ENCODE peak calls at places on chromosomes 5 and 9, in eight cellular contexts. P is neuronal stem cell, K is suprapubic skin, V is AG09309, F is lower lobe of right lung, X is transverse colon, J is right lobe of liver, T is IMR-90. W is an unnamed sample.

GRCh38 chr9:114396558-114397218 is 8.9 kb upstream of the AKNA start:
- DNase-seq in P (no peak), K (peak), V (peak), F (no peak), X (no peak), J (no peak), T (peak), W (peak)

GRCh38 chr9:131787838-131788237 is 48.0 kb upstream of the RAPGEF1 start:
- DNase-seq in P (no peak), K (no peak), V (no peak), F (no peak), X (no peak), J (no peak), T (no peak), W (no peak)

GRCh38 chr5:91727452-91727851 is 344.3 kb upstream of the ARRDC3 start:
- DNase-seq in P (no peak), K (no peak), V (no peak), F (no peak), X (no peak), J (no peak), T (no peak), W (no peak)

GRCh38 chr5:135046661-135047346 is 12.8 kb upstream of the PITX1 start:
- DNase-seq in P (no peak), K (no peak), V (no peak), F (peak), X (no peak), J (no peak), T (no peak), W (no peak)

GRCh38 chr5:91125916-91126315 is 257.2 kb downstream of the ARRDC3 start:
- DNase-seq in P (no peak), K (no peak), V (no peak), F (no peak), X (no peak), J (no peak), T (no peak), W (no peak)

GRCh38 chr9:31799953-31800609 is 584.4 kb upstream of the ACO1 start:
- DNase-seq in P (peak), K (no peak), V (no peak), F (no peak), X (no peak), J (no peak), T (no peak), W (peak)

GRCh38 chr9:130858734-130859705 is 24.0 kb downstream of the ABL1 start:
- DNase-seq in P (no peak), K (peak), V (no peak), F (no peak), X (no peak), J (no peak), T (no peak), W (no peak)

GRCh38 chr5:151005187-151005974 is 15.0 kb upstream of the GPX3 start:
- DNase-seq in P (no peak), K (no peak), V (no peak), F (no peak), X (peak), J (no peak), T (no peak), W (no peak)

GRCh38 chr5:98163796-98164493 is 609.5 kb upstream of the RGMB start:
- DNase-seq in P (no peak), K (no peak), V (no peak), F (no peak), X (no peak), J (no peak), T (no peak), W (no peak)

GRCh38 chr9:133117271-133118178 is 3.5 kb downstream of the RALGDS start:
- DNase-seq in P (no peak), K (peak), V (no peak), F (peak), X (no peak), J (peak), T (no peak), W (no peak)

GRCh38 chr9:6219040-6219439 is 3.4 kb downstream of the IL33 start:
- DNase-seq in P (no peak), K (no peak), V (no peak), F (no peak), X (no peak), J (no peak), T (no peak), W (no peak)

GRCh38 chr5:158354958-158355357 is 496.0 kb upstream of the CLINT1 start:
- DNase-seq in P (no peak), K (no peak), V (no peak), F (no peak), X (no peak), J (no peak), T (no peak), W (no peak)

GRCh38 chr5:532521-533242 is 8.4 kb upstream of the SLC9A3 start:
- DNase-seq in P (no peak), K (no peak), V (no peak), F (peak), X (no peak), J (no peak), T (no peak), W (no peak)

GRCh38 chr5:56527174-56527573 is 288.2 kb upstream of the MAP3K1 start:
- DNase-seq in P (no peak), K (no peak), V (no peak), F (no peak), X (no peak), J (no peak), T (no peak), W (no peak)

GRCh38 chr9:68913054-68913453 is 100.9 kb downstream of the PRKACG start:
- DNase-seq in P (no peak), K (no peak), V (no peak), F (no peak), X (no peak), J (no peak), T (no peak), W (no peak)

GRCh38 chr9:35643046-35643445 is 7.7 kb downstream of the SIT1 start:
- DNase-seq in P (no peak), K (peak), V (no peak), F (no peak), X (no peak), J (no peak), T (no peak), W (no peak)

GRCh38 chr9:26811106-26811505 is 81.5 kb downstream of the CAAP1 start:
- DNase-seq in P (no peak), K (no peak), V (no peak), F (no peak), X (no peak), J (no peak), T (no peak), W (no peak)

GRCh38 chr5:79853003-79853402 is 138.1 kb downstream of the MTX3 start:
- DNase-seq in P (no peak), K (no peak), V (no peak), F (no peak), X (no peak), J (no peak), T (no peak), W (no peak)

GRCh38 chr5:170273968-170274710 is 23.4 kb downstream of the LCP2 start:
- DNase-seq in P (no peak), K (no peak), V (no peak), F (no peak), X (no peak), J (no peak), T (no peak), W (no peak)

DNA sequence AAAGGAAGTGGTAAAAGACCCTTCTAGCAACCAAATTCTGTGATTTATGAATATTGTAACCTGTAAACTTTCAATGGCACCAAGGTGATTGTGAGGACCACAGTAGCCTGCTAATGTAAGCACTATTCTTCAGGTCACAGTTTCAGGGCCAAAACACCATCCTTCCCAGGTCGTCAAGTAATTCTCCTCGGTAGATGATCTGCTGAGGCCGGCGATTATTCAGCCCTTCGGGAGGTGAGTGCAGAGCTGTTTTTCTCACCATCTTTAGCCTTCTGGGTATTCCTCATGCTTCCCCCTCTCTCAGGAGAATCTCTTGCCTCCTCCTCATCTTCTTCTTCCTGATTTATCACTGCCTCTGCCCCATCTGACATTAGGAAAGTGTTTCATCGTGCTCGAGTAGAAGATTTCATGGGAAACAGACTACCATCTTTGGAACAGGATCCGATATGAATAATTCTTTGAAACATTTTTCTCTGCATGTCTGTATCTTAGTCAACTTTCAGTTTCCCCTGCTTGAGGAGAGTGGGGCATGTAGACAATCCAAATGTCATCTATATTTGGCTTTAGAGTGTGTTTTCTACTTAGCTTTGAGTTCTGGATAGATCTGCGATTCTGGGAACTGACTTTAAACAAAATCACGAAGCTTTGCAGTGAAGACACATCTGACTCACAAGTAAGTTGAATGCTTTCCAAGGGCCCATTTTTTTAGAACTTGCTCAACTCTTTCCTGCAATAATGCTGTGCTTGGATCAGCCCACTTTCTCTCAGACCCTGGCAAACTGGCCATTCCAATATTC is 173.9 kb downstream of the AOPEP start:
- DNase-seq in P (no peak), K (no peak), V (peak), F (no peak), X (no peak), J (no peak), T (peak), W (peak)
- H3K4me3 ChIP-seq in P (no peak), K (peak), V (no peak), F (no peak), X (no peak), J (no peak), T (peak), W (peak)

DNA sequence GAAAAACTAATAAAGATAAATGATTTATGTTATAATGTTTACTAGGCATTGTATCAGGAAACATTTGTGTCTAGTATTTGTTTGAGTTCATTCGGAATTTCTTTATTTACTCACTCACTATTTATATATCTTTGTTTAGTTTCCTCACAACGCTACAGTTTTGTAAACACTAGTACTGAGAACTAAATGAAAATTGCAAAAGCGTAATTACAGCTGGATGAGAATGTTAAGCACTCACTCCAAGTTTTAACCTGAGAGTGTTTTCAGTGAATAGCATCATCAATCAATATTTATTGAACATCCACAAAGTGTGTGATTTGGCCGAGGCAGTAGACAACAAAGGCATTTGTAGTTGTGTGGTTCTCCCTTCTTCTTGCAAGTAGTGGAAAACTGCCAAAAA is 969.6 kb upstream of the DMAC1 start:
- DNase-seq in P (no peak), K (no peak), V (no peak), F (no peak), X (no peak), J (no peak), T (no peak), W (no peak)
- H3K4me3 ChIP-seq in P (no peak), K (no peak), V (no peak), F (no peak), X (no peak), J (no peak), T (no peak), W (no peak)

GRCh38 chr5:25570067-25570583 is 925.3 kb upstream of the CDH10 start:
- DNase-seq in P (no peak), K (no peak), V (no peak), F (no peak), X (no peak), J (no peak), T (no peak), W (no peak)

GRCh38 chr5:25573691-25574090 is 928.9 kb upstream of the CDH10 start:
- DNase-seq in P (no peak), K (no peak), V (no peak), F (no peak), X (no peak), J (no peak), T (no peak), W (no peak)

GRCh38 chr5:25567881-25568280 is 923.1 kb upstream of the CDH10 start:
- DNase-seq in P (no peak), K (no peak), V (no peak), F (no peak), X (no peak), J (no peak), T (no peak), W (no peak)

GRCh38 chr5:25568294-25568693 is 923.5 kb upstream of the CDH10 start:
- DNase-seq in P (no peak), K (no peak), V (no peak), F (no peak), X (no peak), J (no peak), T (no peak), W (no peak)

DNA sequence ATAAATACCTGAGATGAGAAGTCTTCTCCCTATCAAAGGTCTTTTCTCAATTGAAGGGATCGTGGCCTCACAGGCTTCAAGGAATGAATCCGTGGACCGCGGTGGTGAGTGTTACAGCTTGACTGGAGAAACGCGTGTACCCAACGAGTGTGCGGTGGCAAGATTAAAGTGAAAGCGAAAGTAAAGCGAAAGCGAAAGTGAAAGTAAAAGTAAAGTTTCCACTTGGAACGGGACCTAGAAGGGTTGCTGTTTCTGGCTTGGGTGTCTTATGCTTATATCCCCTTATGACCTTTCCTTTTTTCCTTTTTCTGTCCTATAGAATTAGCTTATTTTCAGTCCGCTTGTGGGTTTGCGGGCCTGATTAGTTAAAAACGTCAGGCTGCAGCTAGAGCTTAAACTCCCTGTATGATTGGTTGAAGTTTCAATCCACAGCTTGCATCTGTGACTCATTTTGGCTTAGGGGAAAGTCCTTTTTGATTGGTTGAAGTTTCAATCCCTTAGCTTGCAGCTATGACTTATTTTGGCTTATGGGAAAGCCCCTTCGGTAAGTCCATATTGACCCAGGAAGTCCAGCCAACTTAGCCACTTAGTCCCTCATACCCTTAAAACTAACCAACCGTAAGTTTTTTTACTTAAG is 924.3 kb upstream of the CDH10 start:
- DNase-seq in P (no peak), K (no peak), V (no peak), F (no peak), X (no peak), J (no peak), T (no peak), W (no peak)
- H3K4me3 ChIP-seq in P (no peak), K (no peak), V (no peak), F (no peak), X (no peak), J (no peak), T (no peak), W (no peak)

DNA sequence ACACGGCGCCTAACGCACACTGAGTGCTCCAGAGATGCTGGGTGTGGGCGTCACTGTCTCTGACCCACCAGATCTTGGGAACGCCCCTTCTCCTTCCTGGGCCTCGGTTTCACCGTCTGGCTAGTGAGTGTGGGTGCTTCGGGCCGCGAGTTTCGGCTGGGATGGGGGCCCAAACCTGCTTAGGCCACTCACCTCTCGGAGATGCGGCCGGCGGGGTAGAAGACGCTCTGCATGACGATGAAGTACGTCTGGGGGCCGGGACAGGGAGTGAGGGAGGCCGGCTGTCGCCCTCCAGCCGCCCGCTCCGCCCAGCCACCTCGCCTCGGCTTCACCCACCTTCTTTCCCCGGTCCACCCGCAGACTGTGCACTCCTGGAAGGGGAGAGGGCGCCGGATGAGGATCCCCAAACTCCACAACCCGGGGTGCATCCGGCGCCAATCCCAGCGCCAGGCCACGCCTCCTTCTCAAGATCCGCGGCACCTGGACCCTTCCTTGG is 3.6 kb downstream of the PIP5KL1 start:
- DNase-seq in P (no peak), K (no peak), V (no peak), F (no peak), X (no peak), J (no peak), T (no peak), W (no peak)
- H3K4me3 ChIP-seq in P (peak), K (peak), V (peak), F (peak), X (no peak), J (no peak), T (no peak), W (peak)

DNA sequence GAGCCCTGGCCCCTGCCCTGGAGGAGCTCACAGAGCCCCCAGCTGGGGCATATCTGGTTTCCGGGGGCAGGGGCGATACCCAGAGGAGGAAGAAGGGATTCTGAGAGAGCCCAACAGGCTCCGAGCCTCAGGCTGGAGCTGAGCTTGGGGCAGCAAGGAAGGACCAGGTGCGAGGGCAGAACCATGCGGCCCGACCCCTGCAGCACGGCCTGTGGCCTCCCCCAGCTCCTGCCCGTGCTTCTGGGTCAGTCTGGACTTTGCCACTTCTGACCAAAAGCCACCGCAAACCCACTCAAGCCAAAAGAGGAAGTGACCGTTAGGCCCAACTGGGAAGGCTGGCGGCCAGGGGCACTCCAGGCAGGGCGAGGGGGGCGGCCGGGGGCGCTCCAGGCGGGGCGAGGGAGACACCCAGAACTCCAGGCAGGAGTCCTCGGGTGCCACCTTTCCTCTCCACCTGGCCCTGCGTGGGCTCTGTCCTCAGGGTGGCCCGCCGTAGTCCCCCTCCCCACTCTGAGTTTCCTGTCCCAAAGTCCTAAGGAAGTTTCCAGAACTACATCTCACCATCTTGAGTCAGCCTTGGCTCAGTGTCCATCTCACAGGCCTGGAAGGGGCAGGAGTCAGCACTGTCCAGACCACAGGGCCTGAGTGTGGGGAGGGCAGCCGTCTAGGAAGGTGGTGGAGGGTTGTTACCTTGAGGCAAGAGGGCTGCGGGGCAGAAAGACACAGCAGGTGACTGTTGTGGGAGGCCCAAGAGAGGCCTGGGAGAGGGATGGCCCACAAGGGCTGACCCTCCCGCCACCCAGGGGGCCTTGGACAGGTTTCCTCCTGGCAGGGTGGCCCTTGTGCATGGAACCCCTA is 945 bp upstream of the LTC4S start:
- DNase-seq in P (no peak), K (peak), V (no peak), F (peak), X (no peak), J (no peak), T (no peak), W (no peak)
- H3K4me3 ChIP-seq in P (no peak), K (no peak), V (no peak), F (no peak), X (no peak), J (no peak), T (no peak), W (no peak)

DNA sequence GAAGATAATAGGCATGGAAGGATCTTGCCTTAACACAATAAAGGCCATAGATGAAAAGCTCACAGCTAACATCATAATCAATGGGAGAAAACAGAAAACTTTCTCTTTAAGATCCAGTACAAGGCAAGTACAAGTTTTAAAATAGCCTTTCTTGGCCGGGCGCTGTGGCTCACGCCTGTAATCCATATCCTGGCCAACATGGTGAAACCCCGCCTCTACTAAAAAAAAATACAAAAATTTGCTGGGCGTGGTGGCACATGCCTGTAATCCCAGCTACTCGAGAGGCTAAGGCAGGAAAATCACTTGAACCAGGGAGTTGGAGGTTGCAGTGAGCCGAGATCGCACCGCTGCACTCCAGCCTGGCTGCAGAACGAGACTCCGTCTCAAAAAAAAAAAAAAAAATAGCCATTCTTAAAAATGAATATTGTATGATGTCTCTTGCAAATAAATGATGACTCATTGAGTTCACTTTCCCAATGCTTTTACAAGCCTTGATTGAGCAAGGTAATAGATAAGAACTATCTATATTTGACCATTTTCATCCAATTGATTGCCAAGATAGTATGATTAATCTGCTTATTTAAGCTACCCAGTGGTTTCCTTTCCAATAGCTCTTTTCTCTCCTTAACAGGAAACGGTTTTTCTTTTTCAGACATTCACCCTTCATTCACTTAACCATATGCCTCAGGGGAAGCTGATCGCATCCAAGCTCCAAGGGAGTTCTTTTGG is 15.8 kb downstream of the CCDC152 start:
- DNase-seq in P (no peak), K (no peak), V (no peak), F (no peak), X (no peak), J (no peak), T (no peak), W (no peak)
- H3K4me3 ChIP-seq in P (no peak), K (peak), V (no peak), F (no peak), X (no peak), J (no peak), T (no peak), W (no peak)

GRCh38 chr5:52725781-52726180 is 61.9 kb upstream of the ITGA1 start:
- DNase-seq in P (no peak), K (no peak), V (no peak), F (no peak), X (peak), J (no peak), T (no peak), W (no peak)
- H3K4me3 ChIP-seq in P (no peak), K (no peak), V (no peak), F (no peak), X (no peak), J (no peak), T (no peak), W (no peak)

GRCh38 chr5:173736923-173737412 is 120.5 kb upstream of the BOD1 start:
- DNase-seq in P (no peak), K (no peak), V (no peak), F (no peak), X (peak), J (no peak), T (no peak), W (no peak)
- H3K4me3 ChIP-seq in P (no peak), K (no peak), V (no peak), F (no peak), X (no peak), J (no peak), T (no peak), W (no peak)